ENCODE peak calls at places on chromosomes 2 and 18, in five cellular contexts. One of them, this sample, is unnamed.

GRCh38 chr2:13884271-13884976 is 748.1 kb upstream of the LRATD1 start:
- DNase-seq in neural progenitor cell: no peak
- DNase-seq in epithelial cell of esophagus: peak; percentile 13
- DNase-seq in CD4-positive, alpha-beta memory T cell: no peak
- DNase-seq in upper lobe of right lung: no peak
- DNase-seq in this sample: no peak

GRCh38 chr2:102657770-102658169 is 38.4 kb downstream of the SLC9A2 start:
- DNase-seq in neural progenitor cell: no peak
- DNase-seq in epithelial cell of esophagus: peak; percentile 73
- DNase-seq in CD4-positive, alpha-beta memory T cell: no peak
- DNase-seq in upper lobe of right lung: no peak
- DNase-seq in this sample: no peak

GRCh38 chr2:73212098-73212447 is 2.0 kb upstream of the SMYD5 start:
- DNase-seq in neural progenitor cell: no peak
- DNase-seq in epithelial cell of esophagus: no peak
- DNase-seq in CD4-positive, alpha-beta memory T cell: no peak
- DNase-seq in upper lobe of right lung: peak; percentile 22
- DNase-seq in this sample: no peak

GRCh38 chr18:70469916-70470315 is 181.1 kb downstream of the SOCS6 start:
- DNase-seq in neural progenitor cell: peak; percentile 8
- DNase-seq in epithelial cell of esophagus: no peak
- DNase-seq in CD4-positive, alpha-beta memory T cell: no peak
- DNase-seq in upper lobe of right lung: no peak
- DNase-seq in this sample: no peak

GRCh38 chr2:172540421-172540820 is 15.5 kb upstream of the PDK1 start:
- DNase-seq in neural progenitor cell: no peak
- DNase-seq in epithelial cell of esophagus: no peak
- DNase-seq in CD4-positive, alpha-beta memory T cell: no peak
- DNase-seq in upper lobe of right lung: no peak
- DNase-seq in this sample: no peak

GRCh38 chr2:188016917-188017316 is 274.8 kb upstream of the GULP1 start:
- DNase-seq in neural progenitor cell: no peak
- DNase-seq in epithelial cell of esophagus: no peak
- DNase-seq in CD4-positive, alpha-beta memory T cell: no peak
- DNase-seq in upper lobe of right lung: no peak
- DNase-seq in this sample: no peak

GRCh38 chr2:156541706-156542105 is 105.5 kb downstream of the GPD2 start:
- DNase-seq in neural progenitor cell: no peak
- DNase-seq in epithelial cell of esophagus: no peak
- DNase-seq in CD4-positive, alpha-beta memory T cell: no peak
- DNase-seq in upper lobe of right lung: no peak
- DNase-seq in this sample: no peak

GRCh38 chr2:66899648-66900047 is 464.7 kb downstream of the MEIS1 start:
- DNase-seq in neural progenitor cell: no peak
- DNase-seq in epithelial cell of esophagus: peak; percentile 8
- DNase-seq in CD4-positive, alpha-beta memory T cell: no peak
- DNase-seq in upper lobe of right lung: no peak
- DNase-seq in this sample: no peak

GRCh38 chr2:5453648-5454390 is 238.4 kb upstream of the SOX11 start:
- DNase-seq in neural progenitor cell: no peak
- DNase-seq in epithelial cell of esophagus: peak; percentile 4
- DNase-seq in CD4-positive, alpha-beta memory T cell: no peak
- DNase-seq in upper lobe of right lung: no peak
- DNase-seq in this sample: no peak

GRCh38 chr18:46418657-46419260 is 238.3 kb downstream of the LOXHD1 start:
- DNase-seq in neural progenitor cell: no peak
- DNase-seq in epithelial cell of esophagus: no peak
- DNase-seq in CD4-positive, alpha-beta memory T cell: no peak
- DNase-seq in upper lobe of right lung: peak; percentile 35
- DNase-seq in this sample: no peak

GRCh38 chr2:42812899-42813479 is 20.6 kb upstream of the HAAO start:
- DNase-seq in neural progenitor cell: no peak
- DNase-seq in epithelial cell of esophagus: peak; percentile 56
- DNase-seq in CD4-positive, alpha-beta memory T cell: no peak
- DNase-seq in upper lobe of right lung: no peak
- DNase-seq in this sample: no peak

GRCh38 chr2:144452169-144453038 is 67.5 kb downstream of the ZEB2 start:
- DNase-seq in neural progenitor cell: peak; percentile 82
- DNase-seq in epithelial cell of esophagus: peak; percentile 14
- DNase-seq in CD4-positive, alpha-beta memory T cell: no peak
- DNase-seq in upper lobe of right lung: no peak
- DNase-seq in this sample: no peak

GRCh38 chr18:76256897-76257500 is 238.0 kb downstream of the ZNF516 start:
- DNase-seq in neural progenitor cell: peak; percentile 70
- DNase-seq in epithelial cell of esophagus: peak; percentile 68
- DNase-seq in CD4-positive, alpha-beta memory T cell: no peak
- DNase-seq in upper lobe of right lung: no peak
- DNase-seq in this sample: no peak

GRCh38 chr2:96090181-96090500 is 26.2 kb downstream of the ADRA2B start:
- DNase-seq in neural progenitor cell: no peak
- DNase-seq in epithelial cell of esophagus: no peak
- DNase-seq in CD4-positive, alpha-beta memory T cell: no peak
- DNase-seq in upper lobe of right lung: no peak
- DNase-seq in this sample: peak; percentile 35

GRCh38 chr2:105812180-105813044 is 67.7 kb downstream of the NCK2 start:
- DNase-seq in neural progenitor cell: peak; percentile 43
- DNase-seq in epithelial cell of esophagus: peak; percentile 83
- DNase-seq in CD4-positive, alpha-beta memory T cell: no peak
- DNase-seq in upper lobe of right lung: no peak
- DNase-seq in this sample: no peak

GRCh38 chr2:62307469-62308389 is 111.8 kb downstream of the B3GNT2 start:
- DNase-seq in neural progenitor cell: no peak
- DNase-seq in epithelial cell of esophagus: peak; percentile 58
- DNase-seq in CD4-positive, alpha-beta memory T cell: no peak
- DNase-seq in upper lobe of right lung: no peak
- DNase-seq in this sample: no peak

GRCh38 chr2:21916934-21917522 is 793.3 kb downstream of the TDRD15 start:
- DNase-seq in neural progenitor cell: no peak
- DNase-seq in epithelial cell of esophagus: peak; percentile 2
- DNase-seq in CD4-positive, alpha-beta memory T cell: no peak
- DNase-seq in upper lobe of right lung: no peak
- DNase-seq in this sample: no peak

GRCh38 chr18:27860011-27860410 is 316.9 kb downstream of the CDH2 start:
- DNase-seq in neural progenitor cell: no peak
- DNase-seq in epithelial cell of esophagus: peak; percentile 98
- DNase-seq in CD4-positive, alpha-beta memory T cell: no peak
- DNase-seq in upper lobe of right lung: no peak
- DNase-seq in this sample: no peak

GRCh38 chr2:160752475-160753330 is 259.1 kb upstream of the RBMS1 start:
- DNase-seq in neural progenitor cell: no peak
- DNase-seq in epithelial cell of esophagus: peak; percentile 86
- DNase-seq in CD4-positive, alpha-beta memory T cell: no peak
- DNase-seq in upper lobe of right lung: no peak
- DNase-seq in this sample: no peak

GRCh38 chr2:32715981-32716380 is 88.1 kb downstream of the TTC27 start:
- DNase-seq in neural progenitor cell: no peak
- DNase-seq in epithelial cell of esophagus: peak; percentile 87
- DNase-seq in CD4-positive, alpha-beta memory T cell: no peak
- DNase-seq in upper lobe of right lung: no peak
- DNase-seq in this sample: no peak

GRCh38 chr2:105540642-105541041 is 141.8 kb upstream of the FHL2 start:
- DNase-seq in neural progenitor cell: no peak
- DNase-seq in epithelial cell of esophagus: peak; percentile 15
- DNase-seq in CD4-positive, alpha-beta memory T cell: no peak
- DNase-seq in upper lobe of right lung: no peak
- DNase-seq in this sample: no peak

GRCh38 chr2:11777886-11778415 is 31.5 kb downstream of the LPIN1 start:
- DNase-seq in neural progenitor cell: no peak
- DNase-seq in epithelial cell of esophagus: no peak
- DNase-seq in CD4-positive, alpha-beta memory T cell: no peak
- DNase-seq in upper lobe of right lung: no peak
- DNase-seq in this sample: no peak
- H3K4me3 ChIP-seq in neural progenitor cell: no peak overlapping the region
- H3K4me3 ChIP-seq in epithelial cell of esophagus: no peak overlapping the region
- H3K4me3 ChIP-seq in CD4-positive, alpha-beta memory T cell: peak overlapping the region; percentile 19
- H3K4me3 ChIP-seq in upper lobe of right lung: no peak overlapping the region
- H3K4me3 ChIP-seq in this sample: no peak overlapping the region

DNA sequence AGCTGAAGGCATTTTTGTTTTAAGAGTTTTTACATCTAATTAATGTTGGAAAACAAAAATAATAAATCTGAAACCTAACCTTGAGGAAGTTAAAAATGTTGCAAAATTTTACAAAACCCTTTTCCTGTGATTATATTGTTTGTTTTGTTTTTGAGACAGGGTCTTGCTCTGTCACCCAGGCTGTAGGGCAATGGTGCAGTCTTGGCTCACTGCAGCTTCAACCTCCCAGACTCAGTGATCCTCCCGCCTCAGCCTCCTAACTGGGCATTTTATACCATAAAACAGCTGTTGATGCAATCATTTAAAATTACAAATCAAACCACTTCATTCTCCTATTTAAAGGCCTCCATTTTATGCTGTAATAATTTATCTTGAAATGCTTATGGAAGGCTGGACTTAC is 1.7 kb upstream of the ZNF24 start:
- DNase-seq in neural progenitor cell: no peak
- DNase-seq in epithelial cell of esophagus: no peak
- DNase-seq in CD4-positive, alpha-beta memory T cell: no peak
- DNase-seq in upper lobe of right lung: no peak
- DNase-seq in this sample: no peak
- H3K4me3 ChIP-seq in neural progenitor cell: no peak overlapping the region
- H3K4me3 ChIP-seq in epithelial cell of esophagus: no peak overlapping the region
- H3K4me3 ChIP-seq in CD4-positive, alpha-beta memory T cell: no peak overlapping the region
- H3K4me3 ChIP-seq in upper lobe of right lung: no peak overlapping the region
- H3K4me3 ChIP-seq in this sample: no peak overlapping the region

DNA sequence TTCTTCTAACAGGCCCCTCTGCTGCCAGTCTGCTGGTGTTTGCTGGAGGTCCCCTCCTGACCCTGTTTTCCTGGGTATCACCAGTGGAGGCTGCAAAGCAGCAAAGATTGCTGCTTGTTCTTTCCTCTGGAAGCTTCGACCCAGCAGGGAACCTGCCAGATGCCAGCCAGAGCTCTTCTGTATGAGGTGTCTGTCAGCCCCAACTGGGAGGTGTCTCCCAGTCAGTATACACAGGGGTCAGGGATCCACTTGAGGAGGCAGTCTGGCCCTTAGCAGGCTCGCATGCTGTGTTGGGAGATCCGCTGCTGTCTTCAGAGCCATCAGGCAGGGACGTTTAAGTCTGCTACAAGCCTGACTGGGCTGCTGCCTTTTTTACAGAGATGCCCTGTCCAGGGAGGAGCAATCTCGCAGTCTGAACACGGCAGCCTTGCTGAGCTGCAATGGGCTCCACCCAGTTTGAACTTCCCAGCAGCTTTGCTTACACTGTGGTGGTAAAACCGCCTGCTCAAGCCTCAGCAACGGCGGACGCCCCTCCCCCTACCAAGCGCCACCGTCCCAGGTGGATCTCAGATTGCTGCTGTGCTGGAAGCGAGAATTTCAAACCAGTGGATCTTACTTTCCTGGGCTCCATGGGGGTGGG is 29.9 kb downstream of the CHCHD5 start:
- DNase-seq in neural progenitor cell: peak; percentile 58
- DNase-seq in epithelial cell of esophagus: no peak
- DNase-seq in CD4-positive, alpha-beta memory T cell: no peak
- DNase-seq in upper lobe of right lung: peak; percentile 34
- DNase-seq in this sample: peak; percentile 45
- H3K4me3 ChIP-seq in neural progenitor cell: no peak overlapping the region
- H3K4me3 ChIP-seq in epithelial cell of esophagus: no peak overlapping the region
- H3K4me3 ChIP-seq in CD4-positive, alpha-beta memory T cell: no peak overlapping the region
- H3K4me3 ChIP-seq in upper lobe of right lung: no peak overlapping the region
- H3K4me3 ChIP-seq in this sample: no peak overlapping the region

GRCh38 chr2:221574231-221574570 is 2.1 kb upstream of the EPHA4 start:
- DNase-seq in neural progenitor cell: no peak
- DNase-seq in epithelial cell of esophagus: no peak
- DNase-seq in CD4-positive, alpha-beta memory T cell: no peak
- DNase-seq in upper lobe of right lung: no peak
- DNase-seq in this sample: no peak
- H3K4me3 ChIP-seq in neural progenitor cell: peak overlapping the region; percentile 97
- H3K4me3 ChIP-seq in epithelial cell of esophagus: peak overlapping the region; percentile 74
- H3K4me3 ChIP-seq in CD4-positive, alpha-beta memory T cell: no peak overlapping the region
- H3K4me3 ChIP-seq in upper lobe of right lung: peak overlapping the region; percentile 74
- H3K4me3 ChIP-seq in this sample: peak overlapping the region; percentile 65

GRCh38 chr2:218578272-218578877 is 9.7 kb downstream of the CNOT9 start:
- DNase-seq in neural progenitor cell: no peak
- DNase-seq in epithelial cell of esophagus: no peak
- DNase-seq in CD4-positive, alpha-beta memory T cell: no peak
- DNase-seq in upper lobe of right lung: no peak
- DNase-seq in this sample: no peak
- H3K4me3 ChIP-seq in neural progenitor cell: no peak overlapping the region
- H3K4me3 ChIP-seq in epithelial cell of esophagus: no peak overlapping the region
- H3K4me3 ChIP-seq in CD4-positive, alpha-beta memory T cell: no peak overlapping the region
- H3K4me3 ChIP-seq in upper lobe of right lung: no peak overlapping the region
- H3K4me3 ChIP-seq in this sample: no peak overlapping the region

DNA sequence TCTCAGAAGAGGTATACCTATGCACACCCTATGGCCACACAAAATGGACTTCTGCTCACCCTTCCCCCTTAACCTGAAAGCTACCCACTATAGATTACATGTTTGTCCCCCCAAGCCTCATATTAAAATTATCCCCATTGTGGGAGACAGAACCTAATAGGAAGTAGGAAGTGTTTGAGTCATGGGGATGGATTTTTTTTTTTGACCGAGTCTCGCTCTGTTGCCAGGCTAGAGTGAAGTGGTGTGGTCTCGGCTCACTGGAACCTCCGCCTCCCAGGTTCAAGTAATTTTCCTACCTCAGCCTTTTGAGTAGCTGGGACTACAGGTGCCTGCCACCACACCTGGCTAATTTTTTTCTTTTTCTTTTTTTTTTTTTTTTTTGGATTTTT is 98.6 kb downstream of the MREG start:
- DNase-seq in neural progenitor cell: no peak
- DNase-seq in epithelial cell of esophagus: no peak
- DNase-seq in CD4-positive, alpha-beta memory T cell: no peak
- DNase-seq in upper lobe of right lung: no peak
- DNase-seq in this sample: no peak
- H3K4me3 ChIP-seq in neural progenitor cell: no peak overlapping the region
- H3K4me3 ChIP-seq in epithelial cell of esophagus: no peak overlapping the region
- H3K4me3 ChIP-seq in CD4-positive, alpha-beta memory T cell: no peak overlapping the region
- H3K4me3 ChIP-seq in upper lobe of right lung: no peak overlapping the region
- H3K4me3 ChIP-seq in this sample: no peak overlapping the region

DNA sequence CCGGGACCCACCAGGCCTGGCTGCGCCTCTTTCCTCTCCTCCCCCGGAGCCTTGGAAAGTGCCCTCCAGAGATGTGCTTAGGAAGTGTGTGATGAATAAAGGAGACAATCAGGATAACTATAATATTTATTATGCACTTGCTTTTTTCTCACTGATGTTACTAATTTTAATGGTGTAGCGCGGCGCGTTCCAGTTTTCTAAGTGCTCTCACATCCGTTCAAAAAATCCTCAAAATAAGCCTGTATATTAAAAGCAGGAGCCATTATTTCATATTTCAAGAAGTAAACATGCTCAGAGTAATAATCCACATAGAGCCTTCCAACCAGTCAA is 929 bp upstream of the MPPE1 start:
- DNase-seq in neural progenitor cell: no peak
- DNase-seq in epithelial cell of esophagus: no peak
- DNase-seq in CD4-positive, alpha-beta memory T cell: no peak
- DNase-seq in upper lobe of right lung: no peak
- DNase-seq in this sample: no peak
- H3K4me3 ChIP-seq in neural progenitor cell: peak overlapping the region; percentile 86
- H3K4me3 ChIP-seq in epithelial cell of esophagus: peak overlapping the region; percentile 95
- H3K4me3 ChIP-seq in CD4-positive, alpha-beta memory T cell: peak overlapping the region; percentile 86
- H3K4me3 ChIP-seq in upper lobe of right lung: peak overlapping the region; percentile 75
- H3K4me3 ChIP-seq in this sample: peak overlapping the region; percentile 69

GRCh38 chr2:225558425-225558824 is 158.9 kb downstream of the NYAP2 start:
- DNase-seq in neural progenitor cell: no peak
- DNase-seq in epithelial cell of esophagus: no peak
- DNase-seq in CD4-positive, alpha-beta memory T cell: no peak
- DNase-seq in upper lobe of right lung: no peak
- DNase-seq in this sample: no peak
- H3K4me3 ChIP-seq in neural progenitor cell: no peak overlapping the region
- H3K4me3 ChIP-seq in epithelial cell of esophagus: no peak overlapping the region
- H3K4me3 ChIP-seq in CD4-positive, alpha-beta memory T cell: no peak overlapping the region
- H3K4me3 ChIP-seq in upper lobe of right lung: no peak overlapping the region
- H3K4me3 ChIP-seq in this sample: no peak overlapping the region

GRCh38 chr18:68221116-68221724 is 493.7 kb downstream of the TMX3 start:
- DNase-seq in neural progenitor cell: peak; percentile 23
- DNase-seq in epithelial cell of esophagus: no peak
- DNase-seq in CD4-positive, alpha-beta memory T cell: no peak
- DNase-seq in upper lobe of right lung: no peak
- DNase-seq in this sample: no peak
- H3K4me3 ChIP-seq in neural progenitor cell: no peak overlapping the region
- H3K4me3 ChIP-seq in epithelial cell of esophagus: no peak overlapping the region
- H3K4me3 ChIP-seq in CD4-positive, alpha-beta memory T cell: no peak overlapping the region
- H3K4me3 ChIP-seq in upper lobe of right lung: no peak overlapping the region
- H3K4me3 ChIP-seq in this sample: no peak overlapping the region

GRCh38 chr18:9906407-9906955 is 7.3 kb upstream of the VAPA start:
- DNase-seq in neural progenitor cell: no peak
- DNase-seq in epithelial cell of esophagus: no peak
- DNase-seq in CD4-positive, alpha-beta memory T cell: no peak
- DNase-seq in upper lobe of right lung: no peak
- DNase-seq in this sample: no peak
- H3K4me3 ChIP-seq in neural progenitor cell: no peak overlapping the region
- H3K4me3 ChIP-seq in epithelial cell of esophagus: no peak overlapping the region
- H3K4me3 ChIP-seq in CD4-positive, alpha-beta memory T cell: no peak overlapping the region
- H3K4me3 ChIP-seq in upper lobe of right lung: no peak overlapping the region
- H3K4me3 ChIP-seq in this sample: no peak overlapping the region

This sample was measured in spleen.